ENCODE peak calls at places on chromosomes 1 and 21, in nine cellular contexts. B is NCI-H2081; Y is endothelial cell; W is stimulated activated CD4-positive, alpha-beta T cell treated with anti-CD3 and anti-CD28 coated beads, Interleukin-2, amount 100 ng/mL, for 24 hours; S is fibroblast of pulmonary artery; P is EL; E is mesenchymal stem cell; I is AG08396; C is sciatic nerve. G is an unnamed sample.

GRCh38 chr1:85607126-85607912 is 26.8 kb downstream of the CCN1 start:
- DNase-seq in B (no peak), Y (peak; percentile 17), W (no peak), S (peak; percentile 98), P (peak; percentile 100), E (peak; percentile 97), I (peak; percentile 86), C (no peak), G (peak; percentile 100)

GRCh38 chr1:153375511-153375910 is at the start of gene S100A12:
- DNase-seq in B (no peak), Y (no peak), W (no peak), S (peak; percentile 85), P (peak; percentile 80), E (peak; percentile 2), I (peak; percentile 63), C (no peak), G (peak; percentile 57)

GRCh38 chr1:155978325-155978972 is at the start of gene ARHGEF2:
- DNase-seq in B (peak; percentile 84), Y (peak; percentile 74), W (peak; percentile 81), S (peak; percentile 53), P (peak; percentile 87), E (peak; percentile 65), I (peak; percentile 75), C (peak; percentile 89), G (peak; percentile 85)

GRCh38 chr1:105793541-105794146 is 1262.8 kb upstream of the PRMT6 start:
- DNase-seq in B (peak; percentile 45), Y (peak; percentile 69), W (no peak), S (peak; percentile 43), P (peak; percentile 3), E (peak; percentile 41), I (peak; percentile 7), C (no peak), G (no peak)

GRCh38 chr1:233788687-233789086 is 115.8 kb upstream of the SLC35F3 start:
- DNase-seq in B (no peak), Y (no peak), W (no peak), S (no peak), P (no peak), E (no peak), I (no peak), C (no peak), G (no peak)

GRCh38 chr1:41480204-41481108 is 4.0 kb downstream of the EDN2 start:
- DNase-seq in B (no peak), Y (no peak), W (no peak), S (no peak), P (no peak), E (no peak), I (no peak), C (no peak), G (no peak)

GRCh38 chr1:186112280-186112679 is 262.8 kb downstream of the TPR start:
- DNase-seq in B (no peak), Y (no peak), W (no peak), S (no peak), P (no peak), E (no peak), I (no peak), C (no peak), G (no peak)

GRCh38 chr1:34406377-34406776 is 229.7 kb downstream of the C1orf94 start:
- DNase-seq in B (no peak), Y (no peak), W (no peak), S (no peak), P (no peak), E (no peak), I (no peak), C (no peak), G (no peak)

GRCh38 chr1:247797518-247797917 is 26.4 kb downstream of the OR14A16 start:
- DNase-seq in B (no peak), Y (no peak), W (no peak), S (no peak), P (no peak), E (no peak), I (no peak), C (no peak), G (no peak)

GRCh38 chr1:21334214-21335087 is 44.2 kb upstream of the ECE1 start:
- DNase-seq in B (no peak), Y (peak; percentile 76), W (peak; percentile 71), S (peak; percentile 84), P (peak; percentile 96), E (peak; percentile 99), I (peak; percentile 72), C (peak; percentile 79), G (peak; percentile 94)

GRCh38 chr1:217048104-217048707 is 325.0 kb upstream of the ESRRG start:
- DNase-seq in B (no peak), Y (peak; percentile 61), W (no peak), S (peak; percentile 7), P (peak; percentile 6), E (no peak), I (no peak), C (no peak), G (no peak)

GRCh38 chr21:15730484-15731242 is 881 bp downstream of the USP25 start:
- DNase-seq in B (no peak), Y (no peak), W (no peak), S (peak; percentile 22), P (no peak), E (peak; percentile 21), I (no peak), C (peak; percentile 67), G (no peak)

GRCh38 chr1:198713081-198713480 is 74.2 kb downstream of the PTPRC start:
- DNase-seq in B (no peak), Y (no peak), W (no peak), S (peak; percentile 26), P (peak; percentile 62), E (peak; percentile 40), I (peak; percentile 7), C (no peak), G (peak; percentile 71)

GRCh38 chr1:7857000-7857399 is 4.1 kb upstream of the UTS2 start:
- DNase-seq in B (no peak), Y (no peak), W (no peak), S (no peak), P (no peak), E (no peak), I (no peak), C (no peak), G (no peak)

GRCh38 chr1:76012341-76013208 is 62.0 kb upstream of the ST6GALNAC3 start:
- DNase-seq in B (no peak), Y (no peak), W (no peak), S (no peak), P (no peak), E (no peak), I (no peak), C (no peak), G (no peak)

GRCh38 chr1:54798769-54799641 is 2.1 kb downstream of the TTC22 start:
- DNase-seq in B (no peak), Y (no peak), W (peak; percentile 43), S (peak; percentile 22), P (peak; percentile 58), E (no peak), I (no peak), C (peak; percentile 26), G (no peak)

GRCh38 chr1:88763649-88764406 is 79.8 kb downstream of the PKN2 start:
- DNase-seq in B (no peak), Y (no peak), W (no peak), S (peak; percentile 14), P (peak; percentile 75), E (peak; percentile 19), I (peak; percentile 31), C (no peak), G (peak; percentile 34)

GRCh38 chr1:209780276-209780675 is 4.1 kb downstream of the C1orf74 start:
- DNase-seq in B (no peak), Y (no peak), W (no peak), S (no peak), P (no peak), E (no peak), I (no peak), C (no peak), G (no peak)

GRCh38 chr1:58214674-58215073 is 331.9 kb downstream of the OMA1 start:
- DNase-seq in B (no peak), Y (no peak), W (no peak), S (no peak), P (no peak), E (no peak), I (no peak), C (no peak), G (no peak)

GRCh38 chr1:200336901-200337391 is 72.9 kb downstream of the ZNF281 start:
- DNase-seq in B (no peak), Y (no peak), W (no peak), S (no peak), P (peak; percentile 31), E (peak; percentile 56), I (no peak), C (no peak), G (no peak)

GRCh38 chr1:53703174-53703573 is 35.8 kb downstream of the GLIS1 start:
- DNase-seq in B (no peak), Y (no peak), W (no peak), S (no peak), P (no peak), E (no peak), I (no peak), C (no peak), G (no peak)

GRCh38 chr1:238589843-238590435 is 699.2 kb upstream of the ZP4 start:
- DNase-seq in B (no peak), Y (no peak), W (no peak), S (peak; percentile 71), P (peak; percentile 95), E (no peak), I (no peak), C (no peak), G (no peak)

GRCh38 chr1:30299393-30299792 is 424.0 kb downstream of the MATN1 start:
- DNase-seq in B (no peak), Y (no peak), W (no peak), S (no peak), P (no peak), E (no peak), I (no peak), C (no peak), G (no peak)

GRCh38 chr1:194289569-194290266 is 1103.3 kb upstream of the B3GALT2 start:
- DNase-seq in B (no peak), Y (no peak), W (peak; percentile 53), S (no peak), P (no peak), E (no peak), I (no peak), C (no peak), G (no peak)

GRCh38 chr1:192766876-192767275 is 42.0 kb upstream of the RGS2 start:
- DNase-seq in B (no peak), Y (no peak), W (no peak), S (no peak), P (no peak), E (no peak), I (no peak), C (no peak), G (no peak)

GRCh38 chr1:209398330-209398991 is 185.1 kb upstream of the CAMK1G start:
- DNase-seq in B (no peak), Y (no peak), W (no peak), S (peak; percentile 96), P (peak; percentile 89), E (peak; percentile 66), I (peak; percentile 31), C (no peak), G (peak; percentile 84)

GRCh38 chr1:181061891-181062777 is 26.4 kb upstream of the IER5 start:
- DNase-seq in B (no peak), Y (no peak), W (peak; percentile 34), S (no peak), P (no peak), E (no peak), I (no peak), C (no peak), G (no peak)

GRCh38 chr1:226660410-226661182 is 78.5 kb downstream of the ITPKB start:
- DNase-seq in B (peak; percentile 30), Y (peak; percentile 66), W (no peak), S (peak; percentile 36), P (no peak), E (no peak), I (no peak), C (no peak), G (no peak)

G was measured in LHCN-M2.